ENCODE peak calls at places on chromosomes 11 and 22, in four cellular contexts. One of them, this sample, is unnamed.

GRCh38 chr11:67022341-67022933 is 497 bp upstream of the SYT12 start:
- DNase-seq in AG09309: no peak
- DNase-seq in cardiac muscle cell: peak
- DNase-seq in lower lobe of right lung: no peak
- DNase-seq in this sample: no peak

GRCh38 chr11:69010361-69010891 is 2.6 kb downstream of the MRGPRF start:
- DNase-seq in lower lobe of right lung: peak
- DNase-seq in AG09309: no peak
- DNase-seq in cardiac muscle cell: no peak
- DNase-seq in this sample: no peak

GRCh38 chr11:72634472-72635095 is 39.6 kb downstream of the PDE2A start:
- DNase-seq in lower lobe of right lung: no peak
- DNase-seq in AG09309: no peak
- DNase-seq in cardiac muscle cell: no peak
- DNase-seq in this sample: no peak

GRCh38 chr22:30191049-30191701 is 55.4 kb downstream of the LIF start:
- DNase-seq in lower lobe of right lung: no peak
- DNase-seq in cardiac muscle cell: no peak
- DNase-seq in AG09309: no peak
- DNase-seq in this sample: no peak

GRCh38 chr11:10454902-10455631 is at the start of gene AMPD3:
- DNase-seq in lower lobe of right lung: no peak
- DNase-seq in AG09309: peak
- DNase-seq in cardiac muscle cell: peak
- DNase-seq in this sample: peak

GRCh38 chr11:64802370-64803162 is 448 bp downstream of the MAP4K2 start:
- DNase-seq in cardiac muscle cell: no peak
- DNase-seq in lower lobe of right lung: no peak
- DNase-seq in AG09309: no peak
- DNase-seq in this sample: no peak

GRCh38 chr22:24216541-24217209 is 28.2 kb downstream of the GGT5 start:
- DNase-seq in cardiac muscle cell: no peak
- DNase-seq in AG09309: no peak
- DNase-seq in lower lobe of right lung: no peak
- DNase-seq in this sample: no peak

GRCh38 chr11:69500285-69501120 is 19.0 kb downstream of the LINC01488 start:
- DNase-seq in lower lobe of right lung: peak
- DNase-seq in AG09309: no peak
- DNase-seq in cardiac muscle cell: no peak
- DNase-seq in this sample: no peak

GRCh38 chr11:114782650-114783310 is 104.5 kb downstream of the NXPE2 start:
- DNase-seq in AG09309: no peak
- DNase-seq in lower lobe of right lung: no peak
- DNase-seq in cardiac muscle cell: no peak
- DNase-seq in this sample: no peak

GRCh38 chr22:45305456-45306065 is 4.2 kb upstream of the FAM118A start:
- DNase-seq in cardiac muscle cell: no peak
- DNase-seq in lower lobe of right lung: no peak
- DNase-seq in AG09309: no peak
- DNase-seq in this sample: no peak

GRCh38 chr11:60788401-60789110 is 3.4 kb downstream of the MS4A10 start:
- DNase-seq in cardiac muscle cell: peak
- DNase-seq in lower lobe of right lung: peak
- DNase-seq in AG09309: no peak
- DNase-seq in this sample: no peak

GRCh38 chr22:42688241-42688913 is 32.3 kb downstream of the A4GALT start:
- DNase-seq in AG09309: peak
- DNase-seq in cardiac muscle cell: peak
- DNase-seq in lower lobe of right lung: peak
- DNase-seq in this sample: peak

GRCh38 chr11:122098223-122098980 is 17.6 kb downstream of the BLID start:
- DNase-seq in AG09309: no peak
- DNase-seq in cardiac muscle cell: no peak
- DNase-seq in lower lobe of right lung: no peak
- DNase-seq in this sample: no peak

GRCh38 chr11:80873309-80873999 is 1432.6 kb upstream of the TENM4 start:
- DNase-seq in AG09309: no peak
- DNase-seq in lower lobe of right lung: no peak
- DNase-seq in cardiac muscle cell: peak
- DNase-seq in this sample: peak

GRCh38 chr11:118635237-118635591 is 27.8 kb downstream of the PHLDB1 start:
- DNase-seq in AG09309: no peak
- DNase-seq in cardiac muscle cell: no peak
- DNase-seq in lower lobe of right lung: no peak
- DNase-seq in this sample: no peak

GRCh38 chr11:58745705-58746364 is 14.1 kb upstream of the GLYAT start:
- DNase-seq in AG09309: no peak
- DNase-seq in cardiac muscle cell: no peak
- DNase-seq in lower lobe of right lung: no peak
- DNase-seq in this sample: no peak

GRCh38 chr22:26547426-26547825 is 35.2 kb upstream of the TFIP11 start:
- DNase-seq in AG09309: no peak
- DNase-seq in lower lobe of right lung: no peak
- DNase-seq in cardiac muscle cell: no peak
- DNase-seq in this sample: no peak

GRCh38 chr11:1933416-1934325 is 13.5 kb upstream of the MRPL23 start:
- DNase-seq in AG09309: no peak
- DNase-seq in cardiac muscle cell: no peak
- DNase-seq in lower lobe of right lung: no peak
- DNase-seq in this sample: no peak

GRCh38 chr11:11706022-11706421 is 84.2 kb upstream of the GALNT18 start:
- DNase-seq in cardiac muscle cell: no peak
- DNase-seq in AG09309: no peak
- DNase-seq in lower lobe of right lung: no peak
- DNase-seq in this sample: no peak

GRCh38 chr22:48574776-48575566 is 1252.7 kb downstream of the BRD1 start:
- DNase-seq in lower lobe of right lung: peak
- DNase-seq in cardiac muscle cell: peak
- DNase-seq in AG09309: no peak
- DNase-seq in this sample: peak

GRCh38 chr11:126256216-126256615 is 12.5 kb downstream of the SRPRA start:
- DNase-seq in lower lobe of right lung: no peak
- DNase-seq in cardiac muscle cell: no peak
- DNase-seq in AG09309: no peak
- DNase-seq in this sample: no peak

GRCh38 chr11:57370251-57370650 is 10.7 kb downstream of the PRG3 start:
- DNase-seq in AG09309: peak
- DNase-seq in cardiac muscle cell: no peak
- DNase-seq in lower lobe of right lung: no peak
- DNase-seq in this sample: no peak

GRCh38 chr11:110415081-110415480 is 14.7 kb upstream of the FDX1 start:
- DNase-seq in AG09309: no peak
- DNase-seq in lower lobe of right lung: no peak
- DNase-seq in cardiac muscle cell: no peak
- DNase-seq in this sample: no peak

GRCh38 chr11:9459573-9460321 is 1.1 kb upstream of the ZNF143 start:
- DNase-seq in lower lobe of right lung: no peak
- DNase-seq in cardiac muscle cell: peak
- DNase-seq in AG09309: peak
- DNase-seq in this sample: peak

GRCh38 chr11:68674461-68674860 is 9.9 kb upstream of the GAL start:
- DNase-seq in cardiac muscle cell: no peak
- DNase-seq in AG09309: no peak
- DNase-seq in lower lobe of right lung: no peak
- DNase-seq in this sample: no peak